ENCODE peak calls at places on chromosome 11, in five cellular contexts. One of them, this sample, is unnamed.

GRCh38 chr11:31702966-31703365 is 108.2 kb downstream of the PAX6 start:
- DNase-seq in CD4-positive, alpha-beta memory T cell: no peak
- DNase-seq in right lobe of liver: no peak
- DNase-seq in aorta: no peak
- DNase-seq in NCI-H2171: peak; percentile 79
- DNase-seq in this sample: peak; percentile 76

GRCh38 chr11:127862406-127862805 is 725.0 kb downstream of the ETS1 start:
- DNase-seq in CD4-positive, alpha-beta memory T cell: no peak
- DNase-seq in right lobe of liver: no peak
- DNase-seq in aorta: no peak
- DNase-seq in NCI-H2171: no peak
- DNase-seq in this sample: peak; percentile 49

GRCh38 chr11:703515-703914 is 2.5 kb upstream of the EPS8L2 start:
- DNase-seq in CD4-positive, alpha-beta memory T cell: no peak
- DNase-seq in right lobe of liver: no peak
- DNase-seq in aorta: no peak
- DNase-seq in NCI-H2171: no peak
- DNase-seq in this sample: no peak

GRCh38 chr11:9397746-9398680 is 13.6 kb downstream of the IPO7 start:
- DNase-seq in CD4-positive, alpha-beta memory T cell: no peak
- DNase-seq in right lobe of liver: no peak
- DNase-seq in aorta: no peak
- DNase-seq in NCI-H2171: no peak
- DNase-seq in this sample: no peak

GRCh38 chr11:11620966-11621880 is 582 bp downstream of the GALNT18 start:
- DNase-seq in CD4-positive, alpha-beta memory T cell: no peak
- DNase-seq in right lobe of liver: peak; percentile 69
- DNase-seq in aorta: peak; percentile 61
- DNase-seq in NCI-H2171: peak; percentile 19
- DNase-seq in this sample: peak; percentile 12

GRCh38 chr11:86688398-86689179 is 16.2 kb upstream of the ME3 start:
- DNase-seq in CD4-positive, alpha-beta memory T cell: no peak
- DNase-seq in right lobe of liver: no peak
- DNase-seq in aorta: peak; percentile 53
- DNase-seq in NCI-H2171: no peak
- DNase-seq in this sample: peak; percentile 87

GRCh38 chr11:92101845-92102244 is 122.8 kb upstream of the FAT3 start:
- DNase-seq in CD4-positive, alpha-beta memory T cell: no peak
- DNase-seq in right lobe of liver: no peak
- DNase-seq in aorta: no peak
- DNase-seq in NCI-H2171: no peak
- DNase-seq in this sample: no peak

GRCh38 chr11:10067629-10068300 is 226.3 kb downstream of the SBF2 start:
- DNase-seq in CD4-positive, alpha-beta memory T cell: no peak
- DNase-seq in right lobe of liver: no peak
- DNase-seq in aorta: no peak
- DNase-seq in NCI-H2171: no peak
- DNase-seq in this sample: no peak

GRCh38 chr11:62909107-62909894 is 11.9 kb downstream of the CHRM1 start:
- DNase-seq in CD4-positive, alpha-beta memory T cell: no peak
- DNase-seq in right lobe of liver: peak; percentile 68
- DNase-seq in aorta: peak; percentile 68
- DNase-seq in NCI-H2171: no peak
- DNase-seq in this sample: peak; percentile 85

GRCh38 chr11:69361466-69361865 is 67.5 kb downstream of the MYEOV start:
- DNase-seq in CD4-positive, alpha-beta memory T cell: no peak
- DNase-seq in right lobe of liver: no peak
- DNase-seq in aorta: no peak
- DNase-seq in NCI-H2171: no peak
- DNase-seq in this sample: no peak

GRCh38 chr11:32172771-32173170 is 81.9 kb downstream of the RCN1 start:
- DNase-seq in CD4-positive, alpha-beta memory T cell: no peak
- DNase-seq in right lobe of liver: no peak
- DNase-seq in aorta: no peak
- DNase-seq in NCI-H2171: no peak
- DNase-seq in this sample: peak; percentile 50

GRCh38 chr11:65891180-65892136 is 985 bp downstream of the CCDC85B start:
- DNase-seq in CD4-positive, alpha-beta memory T cell: no peak
- DNase-seq in right lobe of liver: no peak
- DNase-seq in aorta: peak; percentile 62
- DNase-seq in NCI-H2171: no peak
- DNase-seq in this sample: peak; percentile 88

This sample was measured in ELR.